ENCODE peak calls at places on chromosomes 1 and 21, in four cellular contexts. Z is HepG2, O is K562, T is GM12878. W is an unnamed sample.

GRCh38 chr1:220222939-220223338 is 49.3 kb downstream of the RAB3GAP2 start:
- DNase-seq in O (no peak), Z (no peak), T (no peak), W (no peak)

GRCh38 chr1:196209983-196210382 is 398.3 kb downstream of the KCNT2 start:
- DNase-seq in T (no peak), Z (no peak), O (no peak), W (no peak)

GRCh38 chr21:45110873-45111624 is 36.7 kb downstream of the ADARB1 start:
- DNase-seq in O (no peak), T (no peak), Z (no peak), W (no peak)

GRCh38 chr1:198937231-198938031 is 298.6 kb downstream of the PTPRC start:
- DNase-seq in T (peak; percentile 91), Z (peak; percentile 70), O (no peak), W (no peak)

GRCh38 chr1:185917646-185918045 is 183.5 kb downstream of the HMCN1 start:
- DNase-seq in Z (no peak), T (no peak), O (no peak), W (no peak)

GRCh38 chr1:204591473-204592090 is 75.4 kb downstream of the MDM4 start:
- DNase-seq in O (no peak), Z (no peak), T (no peak), W (no peak)

GRCh38 chr1:217140041-217140901 is 417.0 kb upstream of the ESRRG start:
- DNase-seq in T (no peak), O (no peak), Z (no peak), W (no peak)

GRCh38 chr1:66575739-66576138 is 41.8 kb downstream of the SGIP1 start:
- DNase-seq in Z (peak; percentile 24), T (no peak), O (no peak), W (no peak)

GRCh38 chr1:72218141-72218739 is 64.1 kb downstream of the NEGR1 start:
- DNase-seq in Z (no peak), O (no peak), T (no peak), W (no peak)

GRCh38 chr1:87834941-87835340 is 506.3 kb downstream of the LMO4 start:
- DNase-seq in T (no peak), O (no peak), Z (no peak), W (no peak)

DNA sequence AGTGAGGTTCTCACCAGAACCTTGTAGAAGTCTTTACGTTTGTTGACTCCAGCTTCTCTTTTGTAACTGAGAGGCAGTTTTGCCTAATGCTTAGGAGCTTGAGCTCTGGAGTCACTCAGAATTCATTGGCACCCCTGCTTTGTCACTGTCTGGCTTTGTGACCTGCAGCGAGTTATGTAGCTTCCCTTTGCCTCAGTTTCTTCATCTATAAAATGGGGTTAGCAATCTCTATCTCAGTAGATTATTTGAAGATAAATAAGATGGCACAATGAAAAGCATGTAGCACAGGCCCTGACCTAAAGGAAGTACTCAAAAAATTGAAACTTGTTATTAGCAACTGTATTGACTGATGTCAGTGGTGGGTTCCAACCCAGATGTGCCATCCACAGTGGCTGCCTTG is 8.1 kb downstream of the DHDDS start:
- DNase-seq in Z (no peak), O (no peak), T (no peak), W (no peak)
- H3K36me3 ChIP-seq in Z (peaks cover 18% of the 10 kb centered on the region), O (peaks cover 84% of the 10 kb centered on the region), T (peaks cover 2% of the 10 kb centered on the region), W (peaks cover 36% of the 10 kb centered on the region)

DNA sequence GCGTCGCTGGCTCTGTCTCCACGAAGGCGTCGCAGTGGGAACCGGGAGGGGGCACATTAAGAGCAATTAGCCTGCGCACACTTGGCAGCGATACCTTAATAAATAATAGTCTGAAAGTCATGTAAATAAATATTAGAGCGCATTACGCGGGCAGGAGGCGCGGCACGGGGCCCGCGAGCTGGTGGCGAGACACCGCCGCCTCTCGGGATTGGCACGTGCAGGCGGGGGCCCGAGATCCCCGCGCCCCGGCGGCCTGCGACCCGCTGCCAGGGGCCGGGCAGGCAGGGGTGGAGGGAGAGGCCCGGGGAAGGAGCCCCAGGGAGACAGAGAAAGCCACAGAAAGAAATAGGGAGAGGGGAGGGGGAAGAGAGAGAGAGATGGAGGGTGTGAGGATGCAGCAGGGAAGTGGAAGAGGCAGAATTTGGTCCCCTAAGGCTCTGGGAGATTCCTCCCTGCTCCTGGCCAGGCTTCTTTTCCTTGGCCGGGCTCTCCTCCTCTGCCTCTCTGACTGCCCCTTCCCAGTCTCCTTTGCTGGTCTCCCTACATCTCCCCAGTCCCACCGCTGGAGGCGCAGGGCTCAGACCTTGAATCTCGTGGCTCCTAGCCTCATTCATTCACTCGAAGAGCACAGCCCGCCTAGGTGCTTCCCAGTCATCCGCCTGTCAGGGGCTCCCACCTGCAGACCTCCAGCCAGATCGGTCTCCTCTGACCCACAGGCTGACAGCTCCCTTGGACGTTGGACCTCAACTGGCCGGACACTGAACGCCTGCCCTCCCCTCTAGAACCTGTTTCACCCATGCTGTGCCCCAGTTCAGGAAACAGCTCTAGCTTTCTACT is 76.3 kb downstream of the VWA5B1 start:
- DNase-seq in T (no peak), Z (peak; percentile 25), O (peak; percentile 37), W (peak; percentile 70)
- TF ChIP-seq ATF3 in T (no peak), Z (no peak), O (no peak), W (no peak)

GRCh38 chr1:30714536-30715090 is 8.8 kb downstream of the MATN1 start:
- DNase-seq in Z (no peak), O (no peak), T (no peak), W (no peak)
- TF ChIP-seq GABPA in Z (no peak), O (no peak), T (no peak), W (no peak)

DNA sequence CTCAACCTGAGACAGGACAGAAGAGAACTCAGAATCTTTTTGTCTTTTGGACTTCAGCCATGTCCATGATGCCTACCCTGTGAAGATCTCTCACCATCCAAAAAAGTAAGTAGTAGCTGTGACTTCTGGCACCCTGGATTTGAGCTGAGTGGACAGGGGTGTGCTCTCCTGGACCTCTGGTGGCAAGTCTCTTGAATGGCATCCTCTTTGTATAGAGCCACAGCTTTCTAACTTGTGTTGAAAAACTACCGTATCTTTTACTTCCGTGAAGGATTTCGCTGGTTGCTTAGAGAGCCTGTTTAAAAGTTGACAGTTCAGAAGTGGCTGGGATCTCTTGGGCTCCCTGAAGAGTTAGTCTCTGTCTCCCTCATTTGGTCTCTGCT is 1.8 kb downstream of the MFN2 start:
- DNase-seq in Z (peak; percentile 24), T (no peak), O (no peak), W (no peak)
- H3K36me3 ChIP-seq in Z (peaks cover 17% of the 10 kb centered on the region), T (peaks cover 6% of the 10 kb centered on the region), O (peaks cover 55% of the 10 kb centered on the region), W (peaks cover 13% of the 10 kb centered on the region)

DNA sequence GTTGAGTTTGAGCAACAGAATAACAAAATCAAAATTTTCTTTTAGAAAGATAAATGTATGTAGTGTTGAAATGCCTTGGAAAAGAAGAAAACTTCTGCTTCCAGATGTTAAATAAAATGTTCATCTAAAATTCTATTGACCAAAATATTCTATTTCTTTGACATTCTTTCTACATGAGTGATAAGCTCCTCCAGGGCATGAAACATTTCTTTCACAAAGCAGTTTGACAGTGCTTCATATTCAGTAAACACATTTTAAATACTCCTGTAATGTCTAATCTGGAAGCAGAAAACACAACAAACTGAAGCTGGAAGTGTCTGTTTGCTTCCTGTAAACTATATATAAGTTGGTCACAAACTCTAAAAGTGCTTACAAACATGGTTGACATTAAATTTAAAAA is 61.5 kb downstream of the RGS21 start:
- DNase-seq in O (no peak), Z (no peak), T (no peak), W (no peak)
- TF ChIP-seq ATF3 in O (no peak), Z (no peak), T (no peak), W (no peak)

DNA sequence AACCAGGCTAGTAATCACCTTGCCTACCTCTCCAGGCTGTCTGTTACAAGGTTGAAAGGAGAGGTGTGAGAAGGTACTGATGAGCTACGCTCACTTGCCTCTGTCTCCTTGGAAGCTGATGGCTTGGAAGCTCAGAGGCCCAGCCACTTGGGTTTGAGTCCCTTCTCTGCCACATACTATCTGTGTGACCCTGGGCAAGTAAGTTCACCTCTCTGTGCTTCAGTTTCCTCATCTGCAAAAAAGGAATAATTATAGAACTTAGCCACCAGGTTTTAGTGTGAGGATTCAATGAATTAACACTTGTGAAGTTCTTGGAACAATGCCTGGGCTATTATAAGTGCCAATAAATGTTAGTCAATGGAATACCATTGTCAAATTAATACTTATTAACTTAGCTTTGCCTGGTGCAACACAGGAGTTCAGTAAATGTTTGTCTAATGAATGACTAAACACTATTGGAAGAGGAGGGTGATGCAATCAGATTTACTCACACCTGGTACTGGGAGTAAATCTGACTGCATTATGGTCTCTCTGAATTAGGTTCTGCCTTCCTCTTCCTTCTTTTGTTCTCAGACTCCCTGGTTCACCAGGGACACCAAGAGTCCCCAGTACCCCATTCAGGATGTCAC is 55.5 kb downstream of the TRABD2B start:
- DNase-seq in O (no peak), Z (peak; percentile 43), T (no peak), W (peak; percentile 31)
- TF ChIP-seq GABPA in O (no peak), Z (no peak), T (no peak), W (no peak)

DNA sequence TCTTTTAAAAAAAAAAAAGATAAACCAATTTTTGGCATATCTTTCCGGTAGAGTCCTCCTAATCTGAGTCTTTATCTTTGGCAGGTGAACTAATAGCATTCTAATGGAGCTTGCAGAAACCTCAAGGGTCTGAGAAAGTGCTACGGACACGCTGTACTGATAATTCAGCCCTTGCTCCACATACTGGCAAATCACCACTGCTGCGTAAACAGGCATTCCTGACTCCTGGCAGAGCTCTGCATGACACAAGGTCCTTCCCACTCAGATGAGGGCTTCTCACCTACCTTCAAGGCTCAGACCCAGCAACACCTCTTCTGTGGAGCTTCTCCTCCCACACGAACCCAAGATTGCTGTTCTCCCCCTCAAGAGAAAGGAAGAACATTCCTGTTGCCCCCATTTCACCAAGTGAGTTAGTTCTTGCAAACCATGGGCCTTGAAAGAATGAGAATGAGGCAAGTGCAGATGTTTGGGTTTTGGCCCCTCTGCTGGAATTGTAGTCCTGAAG is 48.0 kb downstream of the LYST start:
- DNase-seq in Z (no peak), O (no peak), T (no peak), W (no peak)
- H3K36me3 ChIP-seq in Z (no peaks in the 10 kb centered on the region), O (no peaks in the 10 kb centered on the region), T (no peaks in the 10 kb centered on the region), W (no peaks in the 10 kb centered on the region)

GRCh38 chr1:40794915-40795715 is 11.5 kb downstream of the KCNQ4 start:
- DNase-seq in T (no peak), Z (no peak), O (no peak), W (no peak)

GRCh38 chr1:40797668-40798010 is 14.1 kb downstream of the KCNQ4 start:
- DNase-seq in Z (no peak), O (no peak), T (no peak), W (no peak)

GRCh38 chr1:40794048-40794447 is 10.5 kb downstream of the KCNQ4 start:
- DNase-seq in O (no peak), Z (no peak), T (no peak), W (no peak)

GRCh38 chr1:40796939-40797667 is 13.5 kb downstream of the KCNQ4 start:
- DNase-seq in O (no peak), T (no peak), Z (no peak), W (no peak)

DNA sequence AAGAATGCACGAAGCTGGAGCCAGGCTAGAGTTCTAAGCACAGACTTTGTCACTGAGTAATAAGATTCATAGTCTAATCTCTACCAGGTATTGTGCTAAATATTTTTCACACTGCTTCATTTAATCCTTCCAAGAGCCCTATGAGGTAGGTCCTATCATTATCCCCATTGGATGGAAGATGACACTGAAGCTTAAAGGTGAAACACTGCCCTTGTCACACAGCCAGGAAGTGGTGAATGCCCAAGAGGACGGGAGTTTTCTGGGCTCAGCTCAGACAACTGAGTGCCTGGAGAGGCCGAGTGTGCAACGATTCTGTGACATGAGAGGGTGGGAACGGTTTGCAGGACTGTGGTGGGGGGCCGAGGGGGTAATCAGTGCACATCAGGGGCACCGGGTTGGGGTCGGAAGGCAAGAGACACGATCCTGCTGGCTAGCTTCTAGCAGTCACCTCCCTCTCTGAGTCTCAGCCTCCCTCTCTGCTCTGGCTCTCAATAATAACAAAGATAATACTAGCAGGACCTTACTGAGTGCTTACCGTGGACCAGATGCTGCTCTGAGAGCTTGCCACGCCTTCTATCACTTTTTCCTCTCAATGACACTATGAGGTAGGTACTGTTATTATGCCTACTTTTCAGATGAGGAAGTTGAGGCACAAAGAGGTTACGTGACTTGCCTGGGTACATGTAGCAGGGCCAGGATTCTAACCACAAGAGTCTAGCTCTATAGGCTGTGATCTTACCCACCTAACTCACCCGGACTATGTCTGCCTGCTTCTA is 12.4 kb downstream of the KCNQ4 start:
- DNase-seq in T (no peak), O (no peak), Z (no peak), W (no peak)
- TF ChIP-seq ATF3 in T (no peak), O (no peak), Z (no peak), W (no peak)